ENCODE peak calls at places on chromosome 19, in nine cellular contexts. L is iris pigment epithelial cell; Q is stimulated activated CD4-positive, alpha-beta T cell treated with anti-CD3 and anti-CD28 coated beads, Interleukin-4, amount 100 ng/mL, for 48 hours; Z is HEK293T; U is CD4-positive, CD25-positive, alpha-beta regulatory T cell; O is activated CD8-positive, alpha-beta memory T cell treated with anti-CD3 and anti-CD28 coated beads, Interleukin-2, amount 10 ng/mL, durations not matched to agents 7 days and 5 days; S is right lobe of liver; H is SK-N-DZ; K is fibroblast of lung. X is an unnamed sample.

GRCh38 chr19:45764947-45765346 is 4.1 kb downstream of the SIX5 start:
- DNase-seq in S (no peak), U (no peak), O (no peak), K (no peak), L (no peak), Z (no peak), H (no peak), Q (no peak), X (no peak)

GRCh38 chr19:34220472-34221063 is 33.8 kb upstream of the GARRE1 start:
- DNase-seq in U (peak), L (peak), K (peak), Q (peak), H (peak), S (peak), O (peak), Z (peak), X (no peak)

GRCh38 chr19:52638601-52639000 is 446 bp upstream of the ZNF83 start:
- DNase-seq in Q (no peak), O (peak), S (no peak), H (peak), L (peak), Z (no peak), K (no peak), U (no peak), X (peak)

GRCh38 chr19:15014579-15014978 is 34.7 kb upstream of the CASP14 start:
- DNase-seq in H (no peak), Z (peak), Q (no peak), L (no peak), S (no peak), O (no peak), K (no peak), U (no peak), X (no peak)

GRCh38 chr19:12664406-12665280 is 1.9 kb downstream of the MAN2B1 start:
- DNase-seq in Q (no peak), U (no peak), H (no peak), O (no peak), K (no peak), L (no peak), Z (peak), S (no peak), X (no peak)

GRCh38 chr19:53131732-53132131 is 978 bp downstream of the ZNF415 start:
- DNase-seq in O (no peak), H (no peak), S (no peak), K (no peak), Q (no peak), L (no peak), Z (no peak), U (no peak), X (no peak)

GRCh38 chr19:48090281-48090802 is 20.3 kb downstream of the PLA2G4C start:
- DNase-seq in Q (no peak), Z (no peak), O (no peak), S (no peak), K (no peak), H (no peak), L (no peak), U (no peak), X (no peak)

GRCh38 chr19:37699057-37699456 is 20.5 kb downstream of the ZNF607 start:
- DNase-seq in S (no peak), L (peak), H (no peak), Z (no peak), U (no peak), O (no peak), K (no peak), Q (no peak), X (no peak)

GRCh38 chr19:32368781-32369180 is 23.4 kb downstream of the ZNF507 start:
- DNase-seq in Z (no peak), K (no peak), U (no peak), Q (no peak), L (no peak), O (no peak), H (no peak), S (no peak), X (no peak)

GRCh38 chr19:30781519-30781918 is 409.3 kb downstream of the ZNF536 start:
- DNase-seq in O (no peak), H (no peak), L (no peak), K (no peak), Q (no peak), Z (no peak), S (no peak), U (no peak), X (no peak)